ENCODE peak calls at places on chromosome 4, in six cellular contexts. M is mammary epithelial cell, X is thyroid gland, Q is tibial nerve, R is AG04450, T is esophagus squamous epithelium. F is an unnamed sample.

GRCh38 chr4:24477919-24478318 is 106.4 kb downstream of the DHX15 start:
- DNase-seq in R (peak), M (no peak), Q (no peak), T (no peak), X (peak), F (peak)

GRCh38 chr4:2258091-2259035 is 3.5 kb downstream of the MXD4 start:
- DNase-seq in M (no peak), T (no peak), Q (peak), R (no peak), X (peak), F (no peak)

GRCh38 chr4:105544517-105544916 is 7.9 kb upstream of the ARHGEF38 start:
- DNase-seq in X (no peak), M (no peak), R (no peak), T (no peak), Q (no peak), F (no peak)

GRCh38 chr4:181008164-181008563 is 1235.0 kb upstream of the TENM3 start:
- DNase-seq in T (no peak), X (no peak), Q (no peak), R (no peak), M (peak), F (no peak)

GRCh38 chr4:112523764-112524505 is 8.0 kb upstream of the NEUROG2 start:
- DNase-seq in X (peak), M (peak), R (no peak), Q (no peak), T (no peak), F (peak)

GRCh38 chr4:127997534-127998388 is 32.6 kb downstream of the ABHD18 start:
- DNase-seq in T (no peak), R (peak), M (peak), X (no peak), Q (no peak), F (peak)

GRCh38 chr4:7802093-7802726 is 137.5 kb downstream of the AFAP1 start:
- DNase-seq in T (no peak), R (no peak), M (peak), Q (peak), X (peak), F (peak)

GRCh38 chr4:159582685-159583084 is 479.8 kb downstream of the RAPGEF2 start:
- DNase-seq in R (no peak), Q (no peak), T (no peak), M (no peak), X (no peak), F (no peak)

GRCh38 chr4:35934370-35934981 is 309.8 kb downstream of the ARAP2 start:
- DNase-seq in T (no peak), Q (no peak), R (no peak), X (no peak), M (peak), F (peak)

GRCh38 chr4:38184404-38184803 is 224.2 kb downstream of the PTTG2 start:
- DNase-seq in X (no peak), Q (no peak), T (no peak), R (no peak), M (no peak), F (no peak)

GRCh38 chr4:133320576-133321170 is 171.6 kb downstream of the PCDH10 start:
- DNase-seq in M (peak), R (no peak), T (no peak), X (no peak), Q (no peak), F (peak)

GRCh38 chr4:25346913-25347312 is 30.1 kb upstream of the ANAPC4 start:
- DNase-seq in R (no peak), Q (no peak), X (no peak), T (no peak), M (no peak), F (no peak)

GRCh38 chr4:40749717-40750460 is at the start of gene NSUN7:
- DNase-seq in X (peak), T (no peak), R (no peak), Q (no peak), M (peak), F (peak)

GRCh38 chr4:161936625-161937133 is 227.1 kb downstream of the FSTL5 start:
- DNase-seq in R (no peak), M (peak), T (no peak), Q (no peak), X (no peak), F (peak)

GRCh38 chr4:81631958-81632439 is 160.3 kb upstream of the RASGEF1B start:
- DNase-seq in X (peak), R (no peak), M (peak), T (no peak), Q (no peak), F (peak)

GRCh38 chr4:86926428-86927086 is 8.3 kb upstream of the AFF1 start:
- DNase-seq in T (no peak), M (peak), R (no peak), Q (no peak), X (no peak), F (no peak)

GRCh38 chr4:39036172-39036571 is 4.0 kb upstream of the TMEM156 start:
- DNase-seq in M (peak), T (no peak), R (no peak), X (no peak), Q (no peak), F (no peak)

GRCh38 chr4:94757192-94758140 is at the start of gene BMPR1B:
- DNase-seq in T (no peak), Q (no peak), X (peak), M (peak), R (peak), F (peak)

GRCh38 chr4:142350886-142351285 is 495.2 kb downstream of the INPP4B start:
- DNase-seq in X (no peak), R (peak), M (no peak), T (no peak), Q (no peak), F (no peak)

GRCh38 chr4:47110670-47111069 is 79.3 kb downstream of the GABRB1 start:
- DNase-seq in R (no peak), T (no peak), Q (no peak), M (no peak), X (no peak), F (no peak)

GRCh38 chr4:47104986-47105385 is 73.6 kb downstream of the GABRB1 start:
- DNase-seq in X (no peak), M (no peak), T (no peak), R (no peak), Q (no peak), F (no peak)

GRCh38 chr4:47109379-47109778 is 78.0 kb downstream of the GABRB1 start:
- DNase-seq in Q (no peak), R (no peak), T (no peak), M (no peak), X (no peak), F (no peak)

GRCh38 chr4:47101453-47101852 is 70.1 kb downstream of the GABRB1 start:
- DNase-seq in R (no peak), T (no peak), X (no peak), M (no peak), Q (no peak), F (no peak)

DNA sequence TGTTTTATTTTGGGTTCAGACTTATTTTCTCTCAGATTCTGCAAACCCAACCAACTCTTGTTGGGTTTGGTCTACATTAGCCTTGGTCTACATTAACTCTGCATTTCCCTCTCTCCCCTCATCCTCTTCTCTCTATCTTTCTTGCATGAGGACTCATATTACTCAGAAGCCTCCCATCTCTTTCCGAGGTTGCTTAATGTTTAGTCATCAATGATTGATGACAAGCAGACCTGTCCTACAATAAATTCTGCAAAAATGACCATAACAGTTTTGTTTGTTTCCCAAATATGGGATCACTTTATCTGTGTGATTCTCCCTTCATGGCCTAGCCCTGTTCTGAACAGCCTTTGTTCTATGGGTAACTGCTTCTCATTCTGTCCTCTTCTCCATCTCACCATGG is 75.2 kb downstream of the GABRB1 start:
- DNase-seq in Q (no peak), T (no peak), X (no peak), M (no peak), R (no peak), F (no peak)
- H3K27ac ChIP-seq in Q (no peak), T (no peak), X (no peak), M (no peak), R (no peak), F (no peak)

GRCh38 chr4:22444813-22445212 is 71.1 kb downstream of the ADGRA3 start:
- DNase-seq in R (no peak), T (no peak), M (no peak), X (no peak), Q (no peak), F (no peak)

GRCh38 chr4:22435652-22436051 is 80.2 kb downstream of the ADGRA3 start:
- DNase-seq in R (no peak), T (no peak), M (no peak), Q (no peak), X (no peak), F (no peak)

GRCh38 chr4:22439947-22440346 is 75.9 kb downstream of the ADGRA3 start:
- DNase-seq in X (no peak), M (no peak), R (no peak), T (no peak), Q (no peak), F (no peak)

GRCh38 chr4:22442956-22443355 is 72.9 kb downstream of the ADGRA3 start:
- DNase-seq in M (no peak), X (no peak), R (no peak), Q (no peak), T (no peak), F (no peak)

GRCh38 chr4:22440999-22441398 is 74.9 kb downstream of the ADGRA3 start:
- DNase-seq in T (no peak), M (no peak), X (no peak), Q (no peak), R (no peak), F (no peak)
- H3K27ac ChIP-seq in T (no peak), M (no peak), X (no peak), Q (no peak), R (no peak), F (no peak)

DNA sequence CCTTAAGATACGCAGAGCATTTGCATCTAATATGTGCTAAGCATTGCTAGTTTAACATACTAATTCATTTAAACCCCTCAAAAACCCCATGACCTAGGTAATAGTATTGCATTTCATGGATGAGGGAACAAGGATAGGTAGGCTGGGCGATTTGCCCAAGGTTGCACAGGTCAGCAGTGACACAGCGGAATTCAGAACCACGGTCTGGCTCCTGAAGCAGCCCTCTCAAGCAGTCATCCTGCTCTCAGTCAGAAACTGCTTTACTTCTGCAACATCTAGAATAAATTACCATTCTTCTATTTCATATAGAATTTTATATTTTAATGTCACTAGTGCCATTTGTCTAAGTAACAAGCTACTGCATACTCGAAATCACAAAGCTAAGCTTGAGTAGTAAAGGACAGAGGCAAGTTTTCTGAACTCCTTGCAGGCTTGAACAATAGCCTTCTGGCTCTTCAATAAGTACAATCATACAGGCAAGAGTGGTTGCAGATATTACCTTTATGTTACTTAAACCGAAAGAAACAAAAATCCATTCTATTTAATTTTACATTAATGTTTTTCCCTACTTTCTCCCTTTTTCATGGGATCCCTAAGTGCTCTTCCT is 555 bp upstream of the SPP1 start:
- DNase-seq in X (peak), R (no peak), T (no peak), M (peak), Q (no peak), F (no peak)
- H3K27ac ChIP-seq in X (no peak), R (no peak), T (no peak), M (no peak), Q (peak), F (no peak)

DNA sequence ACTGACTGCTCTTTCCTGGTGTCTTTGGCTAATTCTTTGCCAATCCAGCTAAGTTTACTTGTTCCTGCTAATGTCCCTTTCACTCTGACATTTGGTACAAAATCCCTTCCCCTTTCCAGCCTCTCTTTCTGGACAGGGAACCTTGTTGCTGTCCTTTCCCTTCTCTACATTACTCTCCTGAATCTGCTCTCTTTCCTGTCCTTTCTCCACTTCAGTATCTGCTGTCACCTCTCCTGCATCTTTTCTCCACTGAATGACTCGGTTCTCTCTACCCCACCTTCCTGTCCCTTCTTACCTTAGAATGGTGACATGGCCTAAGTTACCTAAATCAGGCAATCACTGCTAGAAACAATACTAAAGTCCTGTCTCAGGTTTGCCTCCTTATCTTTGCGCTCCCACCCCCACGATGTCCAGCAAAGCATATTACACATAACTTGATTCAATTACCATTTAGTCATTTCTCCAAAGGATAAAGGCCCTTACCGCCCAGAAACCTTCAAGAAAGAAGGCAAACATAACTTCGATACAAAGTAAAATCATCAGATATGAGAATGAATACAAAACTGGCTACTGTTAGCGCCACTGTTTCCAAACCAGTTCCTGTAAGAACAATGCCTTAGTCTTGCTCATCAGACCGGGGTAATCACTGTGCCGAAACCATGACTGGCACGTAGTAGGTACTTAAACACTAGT is 887 bp downstream of the BOD1L1 start:
- DNase-seq in Q (no peak), X (no peak), T (no peak), R (no peak), M (peak), F (no peak)
- H3K27ac ChIP-seq in Q (peak), X (no peak), T (peak), R (no peak), M (peak), F (peak)

DNA sequence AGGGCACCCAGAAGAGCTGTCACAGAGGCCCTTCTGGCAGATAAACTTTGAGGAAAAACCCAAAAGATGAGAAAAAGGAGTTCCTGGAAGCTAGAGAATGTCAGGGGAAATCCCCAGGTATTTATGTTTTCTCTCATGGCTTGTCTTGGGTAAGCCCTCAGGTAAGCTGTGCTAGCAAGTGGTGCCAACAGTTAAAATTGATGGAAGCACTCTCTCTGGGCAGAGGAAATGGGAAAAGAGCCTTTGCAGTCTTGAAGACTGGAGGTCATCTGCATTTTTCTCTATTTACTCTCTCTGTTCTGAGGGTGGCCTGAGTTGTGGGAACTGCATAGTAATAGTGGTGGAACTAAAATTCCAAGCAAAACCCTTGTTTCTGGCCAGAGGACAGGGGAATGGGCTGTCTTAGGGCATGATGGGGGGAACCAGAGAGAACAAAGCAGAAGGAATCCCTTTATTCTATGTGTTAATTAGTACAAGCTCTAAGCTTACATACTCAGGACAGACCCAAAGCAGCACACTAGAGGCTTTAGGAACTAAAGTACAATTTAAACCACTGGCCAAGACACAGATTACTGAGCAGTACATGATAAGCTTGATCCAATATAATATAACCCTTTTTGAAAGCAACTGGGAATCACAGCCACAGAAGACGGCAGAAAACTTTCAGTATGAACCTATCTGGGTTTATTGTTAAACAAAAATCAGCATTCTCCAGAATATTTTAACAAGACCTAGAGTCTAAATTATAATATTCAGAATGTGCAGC is 53.3 kb upstream of the SLC10A4 start:
- DNase-seq in Q (no peak), R (no peak), X (no peak), M (no peak), T (no peak), F (no peak)
- H3K27ac ChIP-seq in Q (no peak), R (no peak), X (no peak), M (no peak), T (no peak), F (no peak)

GRCh38 chr4:92654084-92654483 is 350.3 kb downstream of the GRID2 start:
- DNase-seq in M (no peak), T (no peak), R (no peak), X (no peak), Q (no peak), F (no peak)
- H3K27ac ChIP-seq in M (no peak), T (no peak), R (no peak), X (no peak), Q (no peak), F (no peak)

GRCh38 chr4:163525982-163526381 is 31.5 kb downstream of the TMA16 start:
- DNase-seq in Q (no peak), M (no peak), X (no peak), R (no peak), T (no peak), F (no peak)
- H3K27ac ChIP-seq in Q (no peak), M (no peak), X (no peak), R (no peak), T (no peak), F (no peak)

DNA sequence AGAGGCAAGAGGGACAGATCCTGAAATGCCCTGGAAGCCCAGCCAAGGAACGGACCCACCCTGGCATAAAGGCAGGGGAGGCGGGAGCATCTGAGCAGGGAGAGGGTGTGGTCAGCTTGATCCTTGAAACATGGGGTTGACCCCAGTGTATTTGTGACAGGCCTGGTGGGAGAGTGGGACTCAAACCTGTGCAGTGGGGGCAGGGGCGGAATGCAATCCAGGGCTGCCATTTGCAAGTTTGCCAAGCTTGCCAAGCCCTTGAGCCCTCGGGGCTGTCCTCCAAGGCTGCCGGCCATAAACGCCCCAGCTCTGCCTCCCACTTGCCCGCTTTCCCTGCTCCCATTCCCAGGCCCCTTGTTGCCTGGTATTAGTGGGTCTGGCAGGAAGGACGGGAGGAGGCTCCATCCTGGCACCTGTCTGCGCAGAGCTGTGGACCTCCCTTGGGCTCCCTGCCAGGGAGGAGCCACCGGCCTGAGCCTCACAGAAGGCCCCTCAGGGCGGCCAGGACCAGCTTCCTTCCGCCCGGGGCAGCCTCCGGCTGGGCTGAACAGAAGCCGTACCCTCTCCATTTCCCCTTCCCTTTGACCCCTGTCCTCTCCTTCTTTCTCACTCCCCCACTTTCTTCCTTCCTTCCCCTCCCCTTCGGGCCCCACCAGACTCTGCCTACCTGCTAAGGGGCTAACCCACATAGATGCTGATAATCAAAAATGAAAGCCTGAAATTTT is 661 bp downstream of the S100P start:
- DNase-seq in Q (no peak), R (no peak), T (no peak), X (no peak), M (no peak), F (no peak)
- H3K27ac ChIP-seq in Q (no peak), R (no peak), T (no peak), X (no peak), M (no peak), F (no peak)

GRCh38 chr4:74109116-74109791 is 10.3 kb upstream of the CXCL2 start:
- DNase-seq in Q (no peak), X (peak), T (no peak), M (peak), R (peak), F (peak)
- H3K27ac ChIP-seq in Q (peak), X (peak), T (peak), M (peak), R (peak), F (no peak)

F was measured in cardiac muscle cell.